ENCODE peak calls at places on chromosomes 12 and 14, in ten cellular contexts. T, W, Y, N, H, K, P, D, C and V are unnamed samples.

GRCh38 chr12:13505224-13505623 is 308.7 kb downstream of the EMP1 start:
- DNase-seq in T (no peak), W (no peak), Y (no peak), N (no peak), H (no peak), K (no peak), P (no peak), D (no peak), C (no peak), V (no peak)

GRCh38 chr12:74449872-74450271 is 87.8 kb upstream of the ATXN7L3B start:
- DNase-seq in T (no peak), W (no peak), Y (peak; percentile 5), N (no peak), H (no peak), K (peak; percentile 57), P (no peak), D (no peak), C (no peak), V (no peak)

GRCh38 chr14:76759589-76759988 is 1.7 kb upstream of the VASH1 start:
- DNase-seq in T (no peak), W (no peak), Y (no peak), N (no peak), H (no peak), K (no peak), P (peak; percentile 35), D (no peak), C (no peak), V (no peak)

GRCh38 chr12:10967409-10967808 is 19.3 kb downstream of the TAS2R50 start:
- DNase-seq in T (no peak), W (no peak), Y (no peak), N (no peak), H (no peak), K (peak; percentile 81), P (no peak), D (no peak), C (no peak), V (peak; percentile 52)

GRCh38 chr12:9787340-9787737 is 26.6 kb upstream of the CD69 start:
- DNase-seq in T (no peak), W (no peak), Y (no peak), N (no peak), H (no peak), K (peak; percentile 41), P (no peak), D (no peak), C (no peak), V (peak; percentile 74)

GRCh38 chr14:104434214-104435076 is 145.1 kb upstream of the C14orf180 start:
- DNase-seq in T (no peak), W (no peak), Y (no peak), N (no peak), H (peak; percentile 52), K (no peak), P (peak; percentile 16), D (peak; percentile 21), C (no peak), V (no peak)

GRCh38 chr12:109728921-109729836 is 15.6 kb downstream of the FAM222A start:
- DNase-seq in T (no peak), W (no peak), Y (no peak), N (no peak), H (no peak), K (no peak), P (peak; percentile 35), D (no peak), C (no peak), V (no peak)

GRCh38 chr14:67820428-67820881 is 876 bp downstream of the RAD51B start:
- DNase-seq in T (no peak), W (no peak), Y (peak; percentile 47), N (peak; percentile 76), H (no peak), K (no peak), P (no peak), D (no peak), C (no peak), V (peak; percentile 16)

GRCh38 chr12:47785887-47786661 is 13.0 kb downstream of the SLC48A1 start:
- DNase-seq in T (no peak), W (no peak), Y (no peak), N (no peak), H (no peak), K (no peak), P (no peak), D (no peak), C (no peak), V (no peak)

GRCh38 chr14:101077511-101078074 is 174.1 kb upstream of the RTL1 start:
- DNase-seq in T (peak; percentile 71), W (no peak), Y (peak; percentile 45), N (no peak), H (peak; percentile 52), K (no peak), P (no peak), D (peak; percentile 13), C (no peak), V (no peak)

GRCh38 chr12:19012965-19013364 is 116.6 kb upstream of the PLEKHA5 start:
- DNase-seq in T (no peak), W (no peak), Y (no peak), N (peak; percentile 47), H (no peak), K (peak; percentile 53), P (no peak), D (no peak), C (no peak), V (no peak)

GRCh38 chr12:131829351-131829794 is 1.2 kb downstream of the MMP17 start:
- DNase-seq in T (no peak), W (no peak), Y (peak; percentile 82), N (peak; percentile 22), H (no peak), K (peak; percentile 42), P (no peak), D (no peak), C (no peak), V (peak; percentile 22)

GRCh38 chr12:114853003-114853529 is 169.1 kb upstream of the TBX3 start:
- DNase-seq in T (no peak), W (no peak), Y (no peak), N (no peak), H (no peak), K (no peak), P (no peak), D (no peak), C (no peak), V (no peak)

GRCh38 chr14:45253754-45254300 is 825 bp upstream of the MIS18BP1 start:
- DNase-seq in T (no peak), W (no peak), Y (peak; percentile 67), N (no peak), H (no peak), K (no peak), P (no peak), D (no peak), C (no peak), V (no peak)

GRCh38 chr12:52949413-52950331 is 754 bp downstream of the KRT18 start:
- DNase-seq in T (no peak), W (no peak), Y (peak; percentile 79), N (peak; percentile 95), H (no peak), K (peak; percentile 98), P (no peak), D (peak; percentile 81), C (no peak), V (peak; percentile 97)

GRCh38 chr12:132506328-132506727 is 16.4 kb downstream of the FBRSL1 start:
- DNase-seq in T (no peak), W (no peak), Y (no peak), N (no peak), H (no peak), K (no peak), P (no peak), D (peak; percentile 69), C (no peak), V (no peak)

GRCh38 chr14:21264025-21264801 is 5.0 kb downstream of the HNRNPC start:
- DNase-seq in T (no peak), W (no peak), Y (peak; percentile 60), N (peak; percentile 40), H (no peak), K (peak; percentile 86), P (no peak), D (no peak), C (no peak), V (peak; percentile 74)

GRCh38 chr14:88993946-88994345 is 169.5 kb downstream of the TTC8 start:
- DNase-seq in T (no peak), W (no peak), Y (no peak), N (no peak), H (no peak), K (peak; percentile 80), P (no peak), D (no peak), C (no peak), V (no peak)

GRCh38 chr12:49146406-49146805 is 15.2 kb upstream of the TUBA1B start:
- DNase-seq in T (no peak), W (no peak), Y (no peak), N (no peak), H (no peak), K (no peak), P (no peak), D (no peak), C (no peak), V (no peak)

GRCh38 chr14:61558271-61558670 is 137.0 kb upstream of the HIF1A start:
- DNase-seq in T (no peak), W (no peak), Y (no peak), N (no peak), H (peak; percentile 57), K (peak; percentile 44), P (no peak), D (no peak), C (no peak), V (peak; percentile 45)

GRCh38 chr14:27050195-27050594 is 452.4 kb upstream of the NOVA1 start:
- DNase-seq in T (no peak), W (no peak), Y (no peak), N (no peak), H (no peak), K (no peak), P (no peak), D (no peak), C (no peak), V (no peak)

GRCh38 chr14:50082784-50083466 is 33.4 kb downstream of the VCPKMT start:
- DNase-seq in T (no peak), W (peak; percentile 76), Y (peak; percentile 23), N (no peak), H (no peak), K (peak; percentile 34), P (no peak), D (peak; percentile 57), C (peak; percentile 23), V (peak; percentile 75)

GRCh38 chr12:105983622-105984325 is 155.0 kb downstream of the NUAK1 start:
- DNase-seq in T (no peak), W (no peak), Y (no peak), N (no peak), H (no peak), K (peak; percentile 70), P (no peak), D (no peak), C (no peak), V (peak; percentile 97)

GRCh38 chr14:56474419-56475022 is 105.1 kb upstream of the TMEM260 start:
- DNase-seq in T (no peak), W (no peak), Y (peak; percentile 50), N (peak; percentile 38), H (no peak), K (peak; percentile 34), P (no peak), D (no peak), C (no peak), V (peak; percentile 16)

GRCh38 chr12:3962661-3963483 is 89.7 kb upstream of the PARP11 start:
- DNase-seq in T (no peak), W (peak; percentile 62), Y (peak; percentile 73), N (no peak), H (no peak), K (no peak), P (no peak), D (no peak), C (peak; percentile 14), V (no peak)

GRCh38 chr14:89973234-89973823 is 17.6 kb downstream of the TDP1 start:
- DNase-seq in T (peak; percentile 82), W (peak; percentile 21), Y (peak; percentile 70), N (peak; percentile 30), H (no peak), K (peak; percentile 52), P (peak; percentile 88), D (peak; percentile 60), C (no peak), V (peak; percentile 72)